ENCODE peak calls at places on chromosomes 6 and 20, in eight cellular contexts. R, H, A, D, M, S, J and K are unnamed samples.

GRCh38 chr6:30007132-30007764 is 53.8 kb upstream of the POLR1H start:
- DNase-seq in R (no peak), H (peak), A (no peak), D (no peak), M (no peak), S (no peak), J (peak), K (peak)

GRCh38 chr6:101083533-101084172 is 202.5 kb upstream of the ASCC3 start:
- DNase-seq in R (peak), H (no peak), A (no peak), D (peak), M (no peak), S (peak), J (peak), K (peak)

GRCh38 chr6:42047790-42048405 is 2.4 kb upstream of the TAF8 start:
- DNase-seq in R (no peak), H (no peak), A (no peak), D (no peak), M (no peak), S (peak), J (no peak), K (peak)

GRCh38 chr20:5122861-5123260 is 3.1 kb upstream of the PCNA start:
- DNase-seq in R (no peak), H (no peak), A (no peak), D (peak), M (no peak), S (no peak), J (no peak), K (no peak)

GRCh38 chr20:34537651-34538050 is 20.9 kb upstream of the MAP1LC3A start:
- DNase-seq in R (no peak), H (no peak), A (no peak), D (no peak), M (no peak), S (no peak), J (no peak), K (no peak)

GRCh38 chr20:48760403-48760889 is 67.4 kb downstream of the PREX1 start:
- DNase-seq in R (peak), H (peak), A (no peak), D (peak), M (peak), S (peak), J (peak), K (no peak)

GRCh38 chr6:31659649-31660223 is 842 bp downstream of the C6orf47 start:
- DNase-seq in R (peak), H (peak), A (no peak), D (peak), M (no peak), S (no peak), J (peak), K (peak)

GRCh38 chr20:61539706-61540360 is 287.8 kb downstream of the CDH4 start:
- DNase-seq in R (no peak), H (no peak), A (no peak), D (no peak), M (no peak), S (no peak), J (no peak), K (no peak)

GRCh38 chr6:140078552-140079126 is 704.2 kb upstream of the CITED2 start:
- DNase-seq in R (peak), H (no peak), A (no peak), D (peak), M (peak), S (peak), J (no peak), K (no peak)

DNA sequence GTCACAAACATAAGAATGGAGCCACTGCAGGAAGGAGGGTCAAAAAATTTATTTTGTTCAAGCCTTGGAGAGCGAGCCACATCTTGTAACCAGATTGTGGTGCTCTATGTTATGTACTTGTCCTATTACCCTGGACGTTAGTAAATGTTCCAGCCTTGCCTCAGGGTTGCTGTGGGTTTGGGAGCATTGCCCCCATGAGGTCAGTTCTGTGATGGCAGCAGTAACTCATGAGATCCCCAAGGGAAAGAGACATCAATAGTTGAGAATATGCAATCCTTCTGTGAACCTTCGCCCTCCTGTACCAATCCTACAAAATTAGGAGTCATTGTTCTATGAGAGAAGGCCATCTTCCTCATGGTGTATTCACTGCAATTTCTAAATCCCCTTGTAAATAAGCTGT is 16.4 kb upstream of the CFAP206 start:
- DNase-seq in R (peak), H (no peak), A (peak), D (peak), M (no peak), S (peak), J (peak), K (peak)
- TF ChIP-seq CTCF in R (peak), H (no peak), A (peak), D (peak), M (peak), S (peak), J (peak), K (peak)

GRCh38 chr20:25865715-25866656 is 169.3 kb upstream of the ZNF337 start:
- DNase-seq in R (peak), H (peak), A (peak), D (peak), M (peak), S (peak), J (peak), K (peak)
- H3K4me3 ChIP-seq in R (peak), H (no peak), A (no peak), D (peak), M (peak), S (peak), J (peak), K (peak)

GRCh38 chr6:13767121-13767794 is 47.1 kb downstream of the MCUR1 start:
- DNase-seq in R (peak), H (peak), A (no peak), D (peak), M (peak), S (peak), J (no peak), K (peak)
- TF ChIP-seq CTCF in R (peak), H (peak), A (no peak), D (no peak), M (peak), S (no peak), J (no peak), K (no peak)

GRCh38 chr20:49981218-49982071 is 1.3 kb upstream of the SNAI1 start:
- DNase-seq in R (no peak), H (no peak), A (no peak), D (no peak), M (no peak), S (no peak), J (no peak), K (peak)

GRCh38 chr20:49978685-49979029 is 4.1 kb upstream of the SNAI1 start:
- DNase-seq in R (no peak), H (no peak), A (no peak), D (no peak), M (no peak), S (no peak), J (no peak), K (no peak)

GRCh38 chr20:49980140-49981008 is 2.4 kb upstream of the SNAI1 start:
- DNase-seq in R (no peak), H (no peak), A (no peak), D (no peak), M (no peak), S (no peak), J (no peak), K (peak)

GRCh38 chr20:49976542-49976941 is 6.2 kb upstream of the SNAI1 start:
- DNase-seq in R (no peak), H (no peak), A (no peak), D (no peak), M (no peak), S (no peak), J (peak), K (no peak)

GRCh38 chr20:49979030-49979832 is 3.5 kb upstream of the SNAI1 start:
- DNase-seq in R (peak), H (peak), A (peak), D (no peak), M (peak), S (peak), J (no peak), K (peak)
- H3K4me3 ChIP-seq in R (peak), H (peak), A (peak), D (peak), M (peak), S (peak), J (no peak), K (peak)